ENCODE peak calls at places on chromosomes 13 and 19, in nine cellular contexts. One of them, this sample, is unnamed.

GRCh38 chr19:34678421-34678820 is 943 bp downstream of the ZNF302 start:
- DNase-seq in glutamatergic neuron: no peak
- DNase-seq in adrenal gland: no peak
- DNase-seq in CD4-positive, alpha-beta T cell: no peak
- DNase-seq in MCF 10A: no peak
- DNase-seq in endothelial cell: no peak
- DNase-seq in GM13976: no peak
- DNase-seq in kidney epithelial cell: no peak
- DNase-seq in osteocyte: no peak
- DNase-seq in this sample: no peak

GRCh38 chr13:46683879-46684278 is 113.1 kb downstream of the ESD start:
- DNase-seq in glutamatergic neuron: no peak
- DNase-seq in adrenal gland: no peak
- DNase-seq in CD4-positive, alpha-beta T cell: no peak
- DNase-seq in MCF 10A: no peak
- DNase-seq in endothelial cell: no peak
- DNase-seq in GM13976: no peak
- DNase-seq in kidney epithelial cell: no peak
- DNase-seq in osteocyte: no peak
- DNase-seq in this sample: no peak

GRCh38 chr13:45276887-45277286 is 64.1 kb downstream of the TPT1 start:
- DNase-seq in glutamatergic neuron: no peak
- DNase-seq in adrenal gland: no peak
- DNase-seq in CD4-positive, alpha-beta T cell: no peak
- DNase-seq in MCF 10A: no peak
- DNase-seq in endothelial cell: no peak
- DNase-seq in GM13976: no peak
- DNase-seq in kidney epithelial cell: no peak
- DNase-seq in osteocyte: no peak
- DNase-seq in this sample: no peak

GRCh38 chr13:45292176-45292575 is 48.8 kb downstream of the TPT1 start:
- DNase-seq in glutamatergic neuron: no peak
- DNase-seq in adrenal gland: no peak
- DNase-seq in CD4-positive, alpha-beta T cell: no peak
- DNase-seq in MCF 10A: peak
- DNase-seq in endothelial cell: no peak
- DNase-seq in GM13976: no peak
- DNase-seq in kidney epithelial cell: no peak
- DNase-seq in osteocyte: no peak
- DNase-seq in this sample: no peak

GRCh38 chr13:99228737-99229691 is 28.4 kb downstream of the UBAC2 start:
- DNase-seq in glutamatergic neuron: no peak
- DNase-seq in adrenal gland: no peak
- DNase-seq in CD4-positive, alpha-beta T cell: no peak
- DNase-seq in MCF 10A: peak
- DNase-seq in endothelial cell: no peak
- DNase-seq in GM13976: peak
- DNase-seq in kidney epithelial cell: peak
- DNase-seq in osteocyte: no peak
- DNase-seq in this sample: no peak

GRCh38 chr19:33194884-33195710 is 967 bp downstream of the LRP3 start:
- DNase-seq in glutamatergic neuron: peak
- DNase-seq in adrenal gland: peak
- DNase-seq in CD4-positive, alpha-beta T cell: no peak
- DNase-seq in MCF 10A: peak
- DNase-seq in endothelial cell: peak
- DNase-seq in GM13976: no peak
- DNase-seq in kidney epithelial cell: no peak
- DNase-seq in osteocyte: no peak
- DNase-seq in this sample: no peak

GRCh38 chr13:90445179-90445578 is 902.3 kb upstream of the MIR17HG start:
- DNase-seq in glutamatergic neuron: no peak
- DNase-seq in adrenal gland: peak
- DNase-seq in CD4-positive, alpha-beta T cell: no peak
- DNase-seq in MCF 10A: peak
- DNase-seq in endothelial cell: no peak
- DNase-seq in GM13976: no peak
- DNase-seq in kidney epithelial cell: peak
- DNase-seq in osteocyte: no peak
- DNase-seq in this sample: no peak

GRCh38 chr13:41742917-41743552 is 217.9 kb downstream of the VWA8 start:
- DNase-seq in glutamatergic neuron: no peak
- DNase-seq in adrenal gland: no peak
- DNase-seq in CD4-positive, alpha-beta T cell: no peak
- DNase-seq in MCF 10A: no peak
- DNase-seq in endothelial cell: no peak
- DNase-seq in GM13976: no peak
- DNase-seq in kidney epithelial cell: peak
- DNase-seq in osteocyte: no peak
- DNase-seq in this sample: no peak

GRCh38 chr19:9863759-9864158 is 28.6 kb downstream of the PIN1 start:
- DNase-seq in glutamatergic neuron: no peak
- DNase-seq in adrenal gland: no peak
- DNase-seq in CD4-positive, alpha-beta T cell: no peak
- DNase-seq in MCF 10A: no peak
- DNase-seq in endothelial cell: no peak
- DNase-seq in GM13976: no peak
- DNase-seq in kidney epithelial cell: no peak
- DNase-seq in osteocyte: no peak
- DNase-seq in this sample: no peak

GRCh38 chr13:20760872-20761271 is 12.9 kb downstream of the EEF1AKMT1 start:
- DNase-seq in glutamatergic neuron: no peak
- DNase-seq in adrenal gland: no peak
- DNase-seq in CD4-positive, alpha-beta T cell: no peak
- DNase-seq in MCF 10A: no peak
- DNase-seq in endothelial cell: no peak
- DNase-seq in GM13976: no peak
- DNase-seq in kidney epithelial cell: no peak
- DNase-seq in osteocyte: no peak
- DNase-seq in this sample: no peak

GRCh38 chr13:27171244-27171829 is at the start of gene USP12:
- DNase-seq in glutamatergic neuron: peak
- DNase-seq in adrenal gland: no peak
- DNase-seq in CD4-positive, alpha-beta T cell: no peak
- DNase-seq in MCF 10A: no peak
- DNase-seq in endothelial cell: no peak
- DNase-seq in GM13976: peak
- DNase-seq in kidney epithelial cell: no peak
- DNase-seq in osteocyte: no peak
- DNase-seq in this sample: no peak

GRCh38 chr19:10285393-10285792 is 1.4 kb upstream of the ICAM4 start:
- DNase-seq in glutamatergic neuron: no peak
- DNase-seq in adrenal gland: no peak
- DNase-seq in CD4-positive, alpha-beta T cell: no peak
- DNase-seq in MCF 10A: no peak
- DNase-seq in endothelial cell: no peak
- DNase-seq in GM13976: no peak
- DNase-seq in kidney epithelial cell: no peak
- DNase-seq in osteocyte: no peak
- DNase-seq in this sample: no peak

GRCh38 chr13:90534617-90535340 is 812.7 kb upstream of the MIR17HG start:
- DNase-seq in glutamatergic neuron: no peak
- DNase-seq in adrenal gland: no peak
- DNase-seq in CD4-positive, alpha-beta T cell: no peak
- DNase-seq in MCF 10A: no peak
- DNase-seq in endothelial cell: no peak
- DNase-seq in GM13976: no peak
- DNase-seq in kidney epithelial cell: no peak
- DNase-seq in osteocyte: peak
- DNase-seq in this sample: no peak

GRCh38 chr13:106591299-106591698 is 23.4 kb upstream of the ARGLU1 start:
- DNase-seq in glutamatergic neuron: no peak
- DNase-seq in adrenal gland: no peak
- DNase-seq in CD4-positive, alpha-beta T cell: no peak
- DNase-seq in MCF 10A: no peak
- DNase-seq in endothelial cell: no peak
- DNase-seq in GM13976: no peak
- DNase-seq in kidney epithelial cell: no peak
- DNase-seq in osteocyte: no peak
- DNase-seq in this sample: no peak

GRCh38 chr13:81017525-81018152 is 676.7 kb upstream of the SPRY2 start:
- DNase-seq in glutamatergic neuron: no peak
- DNase-seq in adrenal gland: no peak
- DNase-seq in CD4-positive, alpha-beta T cell: no peak
- DNase-seq in MCF 10A: peak
- DNase-seq in endothelial cell: no peak
- DNase-seq in GM13976: peak
- DNase-seq in kidney epithelial cell: peak
- DNase-seq in osteocyte: no peak
- DNase-seq in this sample: no peak

GRCh38 chr13:81012031-81012430 is 671.1 kb upstream of the SPRY2 start:
- DNase-seq in glutamatergic neuron: no peak
- DNase-seq in adrenal gland: no peak
- DNase-seq in CD4-positive, alpha-beta T cell: no peak
- DNase-seq in MCF 10A: no peak
- DNase-seq in endothelial cell: no peak
- DNase-seq in GM13976: no peak
- DNase-seq in kidney epithelial cell: no peak
- DNase-seq in osteocyte: no peak
- DNase-seq in this sample: no peak
- TF ChIP-seq CTCF in glutamatergic neuron: no peak
- TF ChIP-seq CTCF in adrenal gland: no peak
- TF ChIP-seq CTCF in CD4-positive, alpha-beta T cell: no peak
- TF ChIP-seq CTCF in MCF 10A: no peak
- TF ChIP-seq CTCF in endothelial cell: no peak
- TF ChIP-seq CTCF in GM13976: no peak
- TF ChIP-seq CTCF in kidney epithelial cell: no peak
- TF ChIP-seq CTCF in osteocyte: no peak
- TF ChIP-seq CTCF in this sample: no peak

DNA sequence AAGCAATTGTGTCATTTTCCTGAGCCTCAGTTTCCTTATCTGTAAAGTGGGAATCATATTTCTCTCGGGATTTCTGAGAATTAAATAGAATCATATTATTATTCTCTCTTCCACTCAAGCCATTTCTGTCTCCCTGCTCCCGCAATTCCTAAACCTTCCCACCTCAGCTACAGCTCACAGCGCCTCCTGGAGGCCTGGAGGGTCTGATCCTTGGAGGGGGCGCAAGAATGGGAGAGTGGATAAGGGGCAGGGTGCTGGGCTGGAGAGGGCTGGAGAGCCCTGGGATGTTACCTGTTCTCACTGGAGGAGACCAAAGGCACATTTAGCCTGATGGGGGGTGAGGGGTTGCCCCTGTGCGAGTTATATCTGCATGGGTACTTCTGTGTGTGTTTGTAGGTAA is 31.1 kb upstream of the CYP2S1 start:
- DNase-seq in glutamatergic neuron: no peak
- DNase-seq in adrenal gland: no peak
- DNase-seq in CD4-positive, alpha-beta T cell: no peak
- DNase-seq in MCF 10A: no peak
- DNase-seq in endothelial cell: no peak
- DNase-seq in GM13976: no peak
- DNase-seq in kidney epithelial cell: no peak
- DNase-seq in osteocyte: no peak
- DNase-seq in this sample: no peak
- TF ChIP-seq CTCF in glutamatergic neuron: no peak
- TF ChIP-seq CTCF in adrenal gland: no peak
- TF ChIP-seq CTCF in CD4-positive, alpha-beta T cell: no peak
- TF ChIP-seq CTCF in MCF 10A: peak
- TF ChIP-seq CTCF in endothelial cell: no peak
- TF ChIP-seq CTCF in GM13976: no peak
- TF ChIP-seq CTCF in kidney epithelial cell: no peak
- TF ChIP-seq CTCF in osteocyte: peak
- TF ChIP-seq CTCF in this sample: no peak

GRCh38 chr19:45509692-45510015 is 2.4 kb downstream of the VASP start:
- DNase-seq in glutamatergic neuron: no peak
- DNase-seq in adrenal gland: no peak
- DNase-seq in CD4-positive, alpha-beta T cell: no peak
- DNase-seq in MCF 10A: no peak
- DNase-seq in endothelial cell: no peak
- DNase-seq in GM13976: no peak
- DNase-seq in kidney epithelial cell: no peak
- DNase-seq in osteocyte: no peak
- DNase-seq in this sample: no peak

GRCh38 chr19:45507864-45508680 is 793 bp downstream of the VASP start:
- DNase-seq in glutamatergic neuron: peak
- DNase-seq in adrenal gland: peak
- DNase-seq in CD4-positive, alpha-beta T cell: no peak
- DNase-seq in MCF 10A: peak
- DNase-seq in endothelial cell: peak
- DNase-seq in GM13976: no peak
- DNase-seq in kidney epithelial cell: no peak
- DNase-seq in osteocyte: no peak
- DNase-seq in this sample: no peak

GRCh38 chr19:45508681-45508930 is 1.3 kb downstream of the VASP start:
- DNase-seq in glutamatergic neuron: no peak
- DNase-seq in adrenal gland: no peak
- DNase-seq in CD4-positive, alpha-beta T cell: no peak
- DNase-seq in MCF 10A: no peak
- DNase-seq in endothelial cell: no peak
- DNase-seq in GM13976: no peak
- DNase-seq in kidney epithelial cell: no peak
- DNase-seq in osteocyte: no peak
- DNase-seq in this sample: no peak

GRCh38 chr19:45506991-45507863 is at the start of gene VASP:
- DNase-seq in glutamatergic neuron: peak
- DNase-seq in adrenal gland: peak
- DNase-seq in CD4-positive, alpha-beta T cell: peak
- DNase-seq in MCF 10A: peak
- DNase-seq in endothelial cell: peak
- DNase-seq in GM13976: peak
- DNase-seq in kidney epithelial cell: no peak
- DNase-seq in osteocyte: peak
- DNase-seq in this sample: peak

DNA sequence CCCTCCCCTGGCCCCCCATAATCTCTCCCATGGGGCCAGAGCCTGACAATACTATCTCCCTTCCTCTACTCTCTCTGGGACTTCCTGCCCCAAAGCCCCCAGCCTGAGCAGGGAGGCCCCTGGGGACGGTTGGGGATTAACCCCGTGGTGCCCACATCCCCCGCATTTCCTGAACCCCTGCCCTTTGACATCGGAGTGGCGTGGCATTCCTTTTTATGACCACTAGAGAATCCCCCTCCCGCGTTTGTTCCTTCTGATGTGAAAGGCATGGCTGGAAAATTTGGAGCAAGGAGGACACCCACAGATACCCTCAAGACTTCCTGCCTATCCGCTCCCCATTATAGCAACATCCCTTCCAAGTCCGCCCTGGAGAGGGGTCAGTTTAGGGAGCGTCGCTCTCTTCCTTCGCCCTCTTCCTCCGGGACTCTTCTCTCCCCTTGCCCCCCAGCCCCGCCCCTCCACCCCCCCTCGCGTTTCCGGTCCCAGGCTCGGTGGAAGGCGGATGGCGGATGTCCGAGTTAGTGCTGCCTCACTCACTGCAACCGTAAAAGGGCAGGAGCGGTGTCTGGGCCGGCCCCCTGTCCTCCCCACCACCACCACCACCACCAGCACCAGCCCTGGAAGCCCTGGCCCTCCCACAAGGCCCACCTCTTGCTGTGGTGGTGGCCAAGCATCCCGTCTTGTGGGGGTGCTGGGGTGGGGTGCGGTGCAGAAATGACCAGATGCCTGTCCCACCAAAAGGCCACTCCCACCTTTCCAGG is 1.8 kb downstream of the VASP start:
- DNase-seq in glutamatergic neuron: peak
- DNase-seq in adrenal gland: peak
- DNase-seq in CD4-positive, alpha-beta T cell: no peak
- DNase-seq in MCF 10A: peak
- DNase-seq in endothelial cell: peak
- DNase-seq in GM13976: peak
- DNase-seq in kidney epithelial cell: no peak
- DNase-seq in osteocyte: no peak
- DNase-seq in this sample: peak
- TF ChIP-seq CTCF in glutamatergic neuron: no peak
- TF ChIP-seq CTCF in adrenal gland: peak
- TF ChIP-seq CTCF in CD4-positive, alpha-beta T cell: no peak
- TF ChIP-seq CTCF in MCF 10A: no peak
- TF ChIP-seq CTCF in endothelial cell: peak
- TF ChIP-seq CTCF in GM13976: no peak
- TF ChIP-seq CTCF in kidney epithelial cell: no peak
- TF ChIP-seq CTCF in osteocyte: no peak
- TF ChIP-seq CTCF in this sample: no peak

GRCh38 chr19:23286477-23286876 is 36.3 kb upstream of the ZNF724 start:
- DNase-seq in glutamatergic neuron: no peak
- DNase-seq in adrenal gland: no peak
- DNase-seq in CD4-positive, alpha-beta T cell: no peak
- DNase-seq in MCF 10A: no peak
- DNase-seq in endothelial cell: no peak
- DNase-seq in GM13976: no peak
- DNase-seq in kidney epithelial cell: no peak
- DNase-seq in osteocyte: no peak
- DNase-seq in this sample: no peak
- TF ChIP-seq CTCF in glutamatergic neuron: peak
- TF ChIP-seq CTCF in adrenal gland: no peak
- TF ChIP-seq CTCF in CD4-positive, alpha-beta T cell: peak
- TF ChIP-seq CTCF in MCF 10A: peak
- TF ChIP-seq CTCF in endothelial cell: peak
- TF ChIP-seq CTCF in GM13976: no peak
- TF ChIP-seq CTCF in kidney epithelial cell: peak
- TF ChIP-seq CTCF in osteocyte: no peak
- TF ChIP-seq CTCF in this sample: no peak